ENCODE peak calls at places on chromosomes 1 and 21, in ten cellular contexts. Z is activated gamma-delta T cell treated with anti-CD3 and anti-CD28 coated beads, Interleukin-2, amount 50 U/mL, for 16 hours; T is activated CD4-positive, alpha-beta T cell treated with anti-CD3 and anti-CD28 coated beads, Interleukin-2, amount 10 ng/mL, durations not matched to agents 7 days and 5 days; D is thyroid gland; F is AG09319; G is AG20443; W is HepG2; U is cardiac fibroblast; Y is epithelial cell of prostate; J is amygdala. H is an unnamed sample.

GRCh38 chr1:170665625-170666024 is 1.7 kb downstream of the PRRX1 start:
- DNase-seq in Z (no peak), T (no peak), D (no peak), F (no peak), G (peak), W (no peak), U (peak), Y (no peak), J (no peak), H (no peak)

GRCh38 chr1:71240656-71241055 is 159.8 kb upstream of the ZRANB2 start:
- DNase-seq in Z (no peak), T (no peak), D (no peak), F (no peak), G (no peak), W (no peak), U (peak), Y (no peak), J (no peak), H (no peak)

GRCh38 chr1:11473635-11474034 is 5.3 kb upstream of the DISP3 start:
- DNase-seq in Z (no peak), T (peak), D (peak), F (no peak), G (peak), W (peak), U (peak), Y (no peak), J (no peak), H (no peak)

GRCh38 chr1:55506686-55507577 is 291.8 kb upstream of the USP24 start:
- DNase-seq in Z (no peak), T (no peak), D (no peak), F (peak), G (peak), W (no peak), U (peak), Y (no peak), J (no peak), H (no peak)

GRCh38 chr1:178263341-178263740 is 169.4 kb downstream of the RASAL2 start:
- DNase-seq in Z (no peak), T (no peak), D (no peak), F (no peak), G (no peak), W (no peak), U (no peak), Y (no peak), J (no peak), H (no peak)

GRCh38 chr21:29130234-29130993 is at the start of gene MAP3K7CL:
- DNase-seq in Z (no peak), T (no peak), D (peak), F (peak), G (peak), W (no peak), U (peak), Y (peak), J (no peak), H (no peak)

GRCh38 chr1:31435471-31436409 is 22.7 kb downstream of the SERINC2 start:
- DNase-seq in Z (no peak), T (no peak), D (no peak), F (no peak), G (no peak), W (no peak), U (no peak), Y (no peak), J (no peak), H (peak)

GRCh38 chr21:35932232-35932911 is 128.0 kb downstream of the SETD4 start:
- DNase-seq in Z (no peak), T (peak), D (peak), F (peak), G (peak), W (no peak), U (peak), Y (peak), J (no peak), H (peak)

GRCh38 chr21:42545745-42546144 is 32.1 kb downstream of the SLC37A1 start:
- DNase-seq in Z (no peak), T (no peak), D (no peak), F (no peak), G (no peak), W (no peak), U (no peak), Y (no peak), J (no peak), H (no peak)

GRCh38 chr21:42836767-42837301 is 42.5 kb downstream of the WDR4 start:
- DNase-seq in Z (no peak), T (no peak), D (no peak), F (no peak), G (peak), W (no peak), U (no peak), Y (no peak), J (no peak), H (no peak)

GRCh38 chr1:196464545-196464944 is 143.7 kb downstream of the KCNT2 start:
- DNase-seq in Z (no peak), T (no peak), D (peak), F (peak), G (peak), W (no peak), U (no peak), Y (no peak), J (no peak), H (no peak)

GRCh38 chr1:85275701-85276289 is 637 bp downstream of the BCL10 start:
- DNase-seq in Z (no peak), T (peak), D (no peak), F (peak), G (no peak), W (no peak), U (peak), Y (peak), J (no peak), H (no peak)

GRCh38 chr1:112790920-112791722 is 76.0 kb upstream of the PPM1J start:
- DNase-seq in Z (no peak), T (no peak), D (no peak), F (no peak), G (no peak), W (no peak), U (no peak), Y (no peak), J (no peak), H (no peak)

GRCh38 chr1:110002695-110003094 is 18.1 kb downstream of the AHCYL1 start:
- DNase-seq in Z (no peak), T (no peak), D (no peak), F (no peak), G (no peak), W (no peak), U (no peak), Y (no peak), J (no peak), H (no peak)

GRCh38 chr1:70405780-70406416 is 5.2 kb upstream of the CTH start:
- DNase-seq in Z (no peak), T (no peak), D (no peak), F (no peak), G (no peak), W (no peak), U (no peak), Y (no peak), J (no peak), H (no peak)

GRCh38 chr1:204331847-204332487 is 27.8 kb downstream of the PLEKHA6 start:
- DNase-seq in Z (no peak), T (no peak), D (no peak), F (no peak), G (no peak), W (no peak), U (no peak), Y (no peak), J (no peak), H (no peak)

GRCh38 chr1:111214884-111215283 is 12.6 kb upstream of the CHI3L2 start:
- DNase-seq in Z (no peak), T (peak), D (no peak), F (no peak), G (no peak), W (no peak), U (no peak), Y (no peak), J (no peak), H (no peak)

GRCh38 chr1:241102652-241103051 is 254.4 kb downstream of the RGS7 start:
- DNase-seq in Z (no peak), T (no peak), D (no peak), F (no peak), G (no peak), W (no peak), U (no peak), Y (no peak), J (no peak), H (no peak)

GRCh38 chr21:36909423-36909822 is 57.0 kb downstream of the HLCS start:
- DNase-seq in Z (no peak), T (no peak), D (no peak), F (no peak), G (no peak), W (no peak), U (no peak), Y (no peak), J (no peak), H (no peak)

GRCh38 chr1:39757501-39757900 is 13.6 kb downstream of the OXCT2 start:
- DNase-seq in Z (no peak), T (no peak), D (no peak), F (no peak), G (no peak), W (no peak), U (no peak), Y (no peak), J (no peak), H (no peak)

GRCh38 chr1:199725002-199725401 is 302.5 kb upstream of the NR5A2 start:
- DNase-seq in Z (no peak), T (no peak), D (no peak), F (no peak), G (no peak), W (no peak), U (no peak), Y (no peak), J (no peak), H (no peak)

GRCh38 chr1:215526147-215526845 is 40.8 kb upstream of the KCTD3 start:
- DNase-seq in Z (no peak), T (no peak), D (no peak), F (no peak), G (peak), W (peak), U (peak), Y (no peak), J (no peak), H (no peak)

GRCh38 chr1:115432061-115432460 is 94.0 kb upstream of the NGF start:
- DNase-seq in Z (no peak), T (no peak), D (no peak), F (no peak), G (peak), W (no peak), U (peak), Y (no peak), J (no peak), H (no peak)

GRCh38 chr1:203317429-203318228 is 12.3 kb downstream of the BTG2 start:
- DNase-seq in Z (no peak), T (no peak), D (peak), F (no peak), G (no peak), W (no peak), U (no peak), Y (no peak), J (no peak), H (no peak)

GRCh38 chr1:40045766-40046165 is 5.2 kb downstream of the CAP1 start:
- DNase-seq in Z (no peak), T (no peak), D (no peak), F (no peak), G (no peak), W (no peak), U (no peak), Y (no peak), J (no peak), H (no peak)

GRCh38 chr1:116951175-116951935 is 41.6 kb downstream of the PTGFRN start:
- DNase-seq in Z (no peak), T (no peak), D (peak), F (peak), G (peak), W (no peak), U (peak), Y (peak), J (no peak), H (peak)

H was measured in ascending aorta.